ENCODE peak calls at places on chromosomes 12 and 14, in six cellular contexts. V is ascending aorta, Z is aorta, A is dorsolateral prefrontal cortex, I is heart right ventricle, S is GM23338. Q is an unnamed sample.

GRCh38 chr14:85471156-85471555 is 58.8 kb upstream of the FLRT2 start:
- DNase-seq in V (no peak), Z (no peak), I (no peak), A (no peak), S (no peak), Q (no peak)

GRCh38 chr12:105334001-105334400 is 3.5 kb downstream of the C12orf75 start:
- DNase-seq in S (no peak), A (no peak), I (no peak), Z (no peak), V (no peak), Q (no peak)

GRCh38 chr12:12819752-12820311 is 6.7 kb downstream of the DDX47 start:
- DNase-seq in I (no peak), A (no peak), V (peak), S (no peak), Z (no peak), Q (no peak)

GRCh38 chr12:32486158-32486557 is 86.8 kb downstream of the FGD4 start:
- DNase-seq in A (no peak), I (no peak), S (no peak), Z (no peak), V (no peak), Q (no peak)

GRCh38 chr14:99773496-99774203 is 19.6 kb upstream of the EML1 start:
- DNase-seq in Z (no peak), A (no peak), I (no peak), S (peak), V (peak), Q (no peak)

GRCh38 chr12:117042171-117042809 is 56.9 kb downstream of the TESC start:
- DNase-seq in S (no peak), A (no peak), I (peak), Z (no peak), V (no peak), Q (peak)

GRCh38 chr14:67436006-67436866 is 24.3 kb upstream of the PLEK2 start:
- DNase-seq in A (no peak), I (no peak), V (no peak), Z (no peak), S (peak), Q (no peak)

GRCh38 chr12:13164859-13165577 is 31.5 kb upstream of the EMP1 start:
- DNase-seq in V (no peak), Z (no peak), A (no peak), S (no peak), I (no peak), Q (no peak)

GRCh38 chr14:96176811-96177211 is 27.8 kb upstream of the BDKRB2 start:
- DNase-seq in V (peak), S (no peak), I (peak), A (no peak), Z (no peak), Q (peak)

GRCh38 chr14:91281346-91281745 is 36.8 kb upstream of the GPR68 start:
- DNase-seq in I (no peak), Z (peak), S (no peak), A (no peak), V (no peak), Q (peak)

GRCh38 chr12:104677441-104678089 is 220.8 kb downstream of the CHST11 start:
- DNase-seq in I (no peak), V (no peak), S (no peak), Z (no peak), A (no peak), Q (no peak)

GRCh38 chr14:63039800-63040380 is 5.4 kb downstream of the KCNH5 start:
- DNase-seq in Z (no peak), S (peak), I (no peak), A (no peak), V (no peak), Q (no peak)

GRCh38 chr12:12214635-12215131 is 52.2 kb downstream of the LRP6 start:
- DNase-seq in I (no peak), V (no peak), S (peak), Z (no peak), A (no peak), Q (no peak)

GRCh38 chr12:132724506-132725220 is 14.0 kb downstream of the PGAM5 start:
- DNase-seq in Z (no peak), A (no peak), I (no peak), V (no peak), S (no peak), Q (peak)

GRCh38 chr12:43884683-43885410 is 49.0 kb downstream of the TMEM117 start:
- DNase-seq in Z (no peak), S (no peak), I (peak), V (no peak), A (no peak), Q (no peak)

GRCh38 chr12:24615967-24616411 is 332.9 kb downstream of the BCAT1 start:
- DNase-seq in S (no peak), I (no peak), A (no peak), Z (no peak), V (no peak), Q (no peak)

GRCh38 chr14:95838862-95839261 is 37.8 kb upstream of the TUNAR start:
- DNase-seq in I (no peak), Z (no peak), S (no peak), V (no peak), A (no peak), Q (no peak)

GRCh38 chr12:6553051-6553868 is 2.6 kb downstream of the IFFO1 start:
- DNase-seq in V (peak), A (no peak), I (peak), S (no peak), Z (no peak), Q (no peak)

GRCh38 chr12:85275359-85275758 is 4.7 kb upstream of the ALX1 start:
- DNase-seq in Z (no peak), I (no peak), V (no peak), A (no peak), S (peak), Q (no peak)

GRCh38 chr14:61438497-61438859 is 117.1 kb downstream of the PRKCH start:
- DNase-seq in V (no peak), A (no peak), I (no peak), S (no peak), Z (no peak), Q (no peak)

GRCh38 chr12:24681570-24681969 is 267.3 kb downstream of the BCAT1 start:
- DNase-seq in S (no peak), I (no peak), V (no peak), Z (no peak), A (no peak), Q (no peak)

GRCh38 chr12:128316981-128317526 is 50.1 kb downstream of the TMEM132C start:
- DNase-seq in A (no peak), S (no peak), Z (no peak), I (peak), V (no peak), Q (no peak)

GRCh38 chr14:77058785-77059184 is 30.3 kb upstream of the IRF2BPL start:
- DNase-seq in I (no peak), S (no peak), Z (no peak), V (no peak), A (no peak), Q (no peak)

GRCh38 chr14:60812987-60813386 is 78.4 kb downstream of the MNAT1 start:
- DNase-seq in I (no peak), Z (no peak), S (no peak), A (no peak), V (no peak), Q (no peak)

GRCh38 chr14:53599221-53599945 is 357.2 kb downstream of the BMP4 start:
- DNase-seq in I (no peak), S (peak), Z (no peak), V (no peak), A (no peak), Q (no peak)

GRCh38 chr12:125314051-125314882 is 249.0 kb downstream of the AACS start:
- DNase-seq in S (peak), V (peak), I (no peak), A (no peak), Z (no peak), Q (no peak)

GRCh38 chr12:97921957-97922722 is 459.5 kb downstream of the RMST start:
- DNase-seq in A (no peak), S (no peak), V (peak), Z (no peak), I (no peak), Q (no peak)

GRCh38 chr12:55681142-55682077 is 26.3 kb downstream of the ITGA7 start:
- DNase-seq in S (peak), A (no peak), V (peak), I (peak), Z (peak), Q (peak)

GRCh38 chr12:122244565-122245371 is 18.9 kb upstream of the DIABLO start:
- DNase-seq in S (no peak), V (no peak), I (no peak), A (no peak), Z (no peak), Q (no peak)

GRCh38 chr12:93808169-93808899 is 131.2 kb downstream of the CRADD start:
- DNase-seq in I (no peak), Z (no peak), V (no peak), A (no peak), S (no peak), Q (no peak)
- H3K27ac ChIP-seq in I (no peak), Z (peak), V (no peak), A (no peak), S (no peak), Q (peak)

DNA sequence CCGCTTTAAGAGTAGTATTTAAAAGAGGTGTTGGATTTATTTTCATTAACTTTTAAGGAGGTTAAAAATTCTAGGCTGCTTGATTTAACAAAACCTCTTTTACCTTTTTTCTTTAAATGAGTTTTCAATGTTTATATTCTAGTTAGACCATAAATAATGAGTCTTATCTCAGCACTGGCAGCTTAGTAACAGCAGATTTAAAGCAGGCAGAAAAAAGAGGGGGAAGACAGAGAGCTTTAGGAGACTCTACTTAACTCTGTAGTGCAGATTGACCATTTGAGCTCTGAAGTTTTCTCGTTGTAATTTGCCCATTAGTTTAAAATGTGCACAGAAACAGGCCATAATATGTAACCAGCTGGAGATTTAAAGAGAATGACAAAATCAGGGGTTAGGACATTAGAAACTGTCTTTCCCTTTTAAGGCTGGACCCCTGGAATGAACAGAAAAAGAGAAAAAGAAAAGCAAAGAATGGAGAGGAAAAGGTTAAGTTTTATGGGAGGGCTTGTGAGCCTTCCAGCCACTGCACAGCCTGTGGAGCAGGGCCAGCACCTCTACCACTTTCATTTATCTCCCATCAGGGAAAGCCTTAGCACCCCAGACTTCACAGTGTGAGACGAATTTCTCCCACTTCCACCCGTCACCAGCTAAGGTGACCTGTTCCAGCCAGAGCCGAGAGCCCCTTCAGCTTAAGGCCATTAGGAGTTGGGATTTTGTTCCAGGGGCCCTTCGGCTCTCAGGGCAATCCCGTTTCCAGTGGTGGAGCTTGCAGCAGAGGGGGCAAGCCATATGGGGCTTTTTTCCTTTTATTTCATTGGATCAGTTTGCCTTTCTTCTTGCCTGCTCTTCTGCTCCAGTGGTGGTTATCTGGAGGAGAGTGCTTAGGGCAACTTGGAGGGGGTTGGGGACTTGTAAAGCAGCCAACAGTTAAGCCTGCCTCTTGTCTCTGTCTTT is 8.1 kb downstream of the IL22 start:
- DNase-seq in V (no peak), Z (no peak), S (no peak), I (no peak), A (no peak), Q (peak)
- H3K27ac ChIP-seq in V (no peak), Z (no peak), S (no peak), I (peak), A (no peak), Q (no peak)

GRCh38 chr14:49583629-49584028 is 2.6 kb downstream of the RPS29 start:
- DNase-seq in I (no peak), S (no peak), V (no peak), A (no peak), Z (no peak), Q (no peak)
- H3K27ac ChIP-seq in I (no peak), S (peak), V (no peak), A (no peak), Z (no peak), Q (no peak)

GRCh38 chr12:47896633-47897032 is 8.2 kb downstream of the VDR start:
- DNase-seq in S (peak), A (no peak), V (no peak), Z (no peak), I (no peak), Q (no peak)
- H3K27ac ChIP-seq in S (no peak), A (no peak), V (no peak), Z (no peak), I (no peak), Q (no peak)